ENCODE peak calls at places on chromosomes 13 and 19, in four cellular contexts. U is B cell, B is NCI-H748 treated with DMSO at 0.1 percent for 48 hours, C is stromal cell of bone marrow. A is an unnamed sample.

GRCh38 chr13:51919531-51919930 is 57.8 kb downstream of the CCDC70 start:
- DNase-seq in U (no peak), B (peak), C (no peak), A (peak)

GRCh38 chr13:39603424-39603947 is 493 bp upstream of the LHFPL6 start:
- DNase-seq in U (no peak), B (peak), C (no peak), A (peak)

GRCh38 chr19:55341191-55342043 is 1.7 kb downstream of the KMT5C start:
- DNase-seq in U (no peak), B (peak), C (no peak), A (peak)

GRCh38 chr13:99339736-99340392 is 32.7 kb upstream of the GPR183 start:
- DNase-seq in U (no peak), B (no peak), C (no peak), A (no peak)

GRCh38 chr19:16193466-16193865 is 4.2 kb upstream of the AP1M1 start:
- DNase-seq in U (no peak), B (no peak), C (no peak), A (no peak)

GRCh38 chr19:14494451-14494850 is 1.5 kb downstream of the GIPC1 start:
- DNase-seq in U (no peak), B (no peak), C (no peak), A (no peak)

GRCh38 chr19:1245884-1246816 is 2.2 kb upstream of the MIDN start:
- DNase-seq in U (no peak), B (no peak), C (no peak), A (peak)

GRCh38 chr13:106523566-106523965 is 11.9 kb downstream of the EFNB2 start:
- DNase-seq in U (no peak), B (no peak), C (no peak), A (peak)

GRCh38 chr13:98606296-98606695 is 29.4 kb upstream of the STK24 start:
- DNase-seq in U (no peak), B (no peak), C (no peak), A (no peak)

GRCh38 chr13:51432576-51432975 is 20.3 kb downstream of the INTS6 start:
- DNase-seq in U (no peak), B (no peak), C (no peak), A (no peak)

GRCh38 chr19:40416918-40417713 is 3.9 kb upstream of the PRX start:
- DNase-seq in U (no peak), B (no peak), C (no peak), A (no peak)

GRCh38 chr19:3478409-3479176 is 1.7 kb downstream of the SMIM24 start:
- DNase-seq in U (no peak), B (no peak), C (no peak), A (no peak)

GRCh38 chr13:39417643-39418042 is 185.3 kb downstream of the LHFPL6 start:
- DNase-seq in U (no peak), B (no peak), C (peak), A (no peak)

GRCh38 chr13:31951215-31951678 is 80.3 kb upstream of the FRY start:
- DNase-seq in U (peak), B (no peak), C (no peak), A (no peak)

GRCh38 chr13:39859898-39860297 is 204.4 kb downstream of the COG6 start:
- DNase-seq in U (no peak), B (no peak), C (no peak), A (no peak)

GRCh38 chr19:8571006-8571411 is 6.2 kb downstream of the MYO1F start:
- DNase-seq in U (peak), B (no peak), C (peak), A (no peak)

GRCh38 chr13:111852701-111853100 is 214.2 kb upstream of the SOX1 start:
- DNase-seq in U (no peak), B (peak), C (no peak), A (peak)

GRCh38 chr13:25766576-25766975 is 285.2 kb downstream of the SHISA2 start:
- DNase-seq in U (no peak), B (no peak), C (no peak), A (no peak)

GRCh38 chr13:100881291-100881864 is 206.8 kb upstream of the TMTC4 start:
- DNase-seq in U (no peak), B (no peak), C (no peak), A (no peak)

GRCh38 chr13:75432811-75433244 is 49.1 kb downstream of the TBC1D4 start:
- DNase-seq in U (no peak), B (no peak), C (no peak), A (no peak)

GRCh38 chr19:34184880-34185491 is 12.7 kb downstream of the LSM14A start:
- DNase-seq in U (no peak), B (no peak), C (no peak), A (no peak)

GRCh38 chr13:113559901-113560644 is 24.5 kb upstream of the TFDP1 start:
- DNase-seq in U (no peak), B (no peak), C (no peak), A (no peak)

GRCh38 chr19:35557539-35558399 is 5.7 kb downstream of the ATP4A start:
- DNase-seq in U (peak), B (no peak), C (no peak), A (no peak)

GRCh38 chr19:19227217-19227616 is 15.5 kb downstream of the NCAN start:
- DNase-seq in U (no peak), B (no peak), C (no peak), A (no peak)

GRCh38 chr19:51621178-51621577 is 9.0 kb downstream of the SIGLEC5 start:
- DNase-seq in U (peak), B (no peak), C (no peak), A (no peak)

GRCh38 chr13:64791373-64791772 is 2438.8 kb downstream of the PCDH9 start:
- DNase-seq in U (no peak), B (no peak), C (no peak), A (no peak)

GRCh38 chr19:14562660-14563589 is 8.9 kb downstream of the NDUFB7 start:
- DNase-seq in U (no peak), B (no peak), C (no peak), A (no peak)

GRCh38 chr13:99506632-99507031 is 5.4 kb downstream of the TM9SF2 start:
- DNase-seq in U (peak), B (no peak), C (no peak), A (no peak)

GRCh38 chr19:19602136-19602712 is 16.3 kb downstream of the PBX4 start:
- DNase-seq in U (no peak), B (no peak), C (no peak), A (no peak)

GRCh38 chr13:99980201-99981114 is 1.1 kb upstream of the ZIC2 start:
- DNase-seq in U (no peak), B (peak), C (peak), A (peak)

GRCh38 chr19:1945899-1946298 is 4.9 kb downstream of the CSNK1G2 start:
- DNase-seq in U (no peak), B (no peak), C (no peak), A (no peak)

GRCh38 chr13:33259296-33259695 is 26.3 kb downstream of the STARD13 start:
- DNase-seq in U (no peak), B (no peak), C (no peak), A (no peak)

GRCh38 chr19:48135411-48135810 is 24.8 kb upstream of the PLA2G4C start:
- DNase-seq in U (no peak), B (no peak), C (no peak), A (no peak)

GRCh38 chr19:40229484-40229883 is 3.0 kb upstream of the CCNP start:
- DNase-seq in U (no peak), B (no peak), C (peak), A (no peak)

GRCh38 chr19:954672-955494 is 29.0 kb downstream of the ARID3A start:
- DNase-seq in U (no peak), B (no peak), C (no peak), A (no peak)

GRCh38 chr13:43364210-43365041 is 341.0 kb downstream of the DNAJC15 start:
- DNase-seq in U (no peak), B (no peak), C (peak), A (no peak)

GRCh38 chr19:44909775-44910174 is 4.2 kb downstream of the APOE start:
- DNase-seq in U (no peak), B (no peak), C (no peak), A (no peak)

GRCh38 chr13:114161644-114162532 is 17.2 kb upstream of the CFAP97D2 start:
- DNase-seq in U (no peak), B (no peak), C (no peak), A (no peak)

A was measured in NCI-H1105 treated with DMSO at 0.1 percent for 48 hours.